ENCODE peak calls at places on chromosomes 5 and 9, in five cellular contexts. One of them, this sample, is unnamed.
A peak's percentile ranks its signal among the peaks of the same experiment; 100 is the strongest.

GRCh38 chr5:88388476-88389170 is 120.0 kb upstream of the TMEM161B start:
- DNase-seq in ACHN: no peak
- DNase-seq in AG09319: no peak
- DNase-seq in ovary: no peak
- DNase-seq in activated effector memory CD4-positive, alpha-beta T cell treated with Interleukin-2 at 50 U/mL for 16 hours: no peak
- DNase-seq in this sample: no peak

GRCh38 chr5:108924457-108924961 is 176.8 kb downstream of the FER start:
- DNase-seq in ACHN: no peak
- DNase-seq in AG09319: no peak
- DNase-seq in ovary: no peak
- DNase-seq in activated effector memory CD4-positive, alpha-beta T cell treated with Interleukin-2 at 50 U/mL for 16 hours: no peak
- DNase-seq in this sample: no peak

GRCh38 chr5:135203593-135204036 is 169.6 kb upstream of the PITX1 start:
- DNase-seq in ACHN: peak; percentile 13
- DNase-seq in AG09319: no peak
- DNase-seq in ovary: no peak
- DNase-seq in activated effector memory CD4-positive, alpha-beta T cell treated with Interleukin-2 at 50 U/mL for 16 hours: no peak
- DNase-seq in this sample: no peak

GRCh38 chr5:23675456-23675855 is 168.0 kb downstream of the PRDM9 start:
- DNase-seq in ACHN: no peak
- DNase-seq in AG09319: no peak
- DNase-seq in ovary: no peak
- DNase-seq in activated effector memory CD4-positive, alpha-beta T cell treated with Interleukin-2 at 50 U/mL for 16 hours: no peak
- DNase-seq in this sample: no peak

GRCh38 chr5:111776903-111777302 is 19.9 kb upstream of the NREP start:
- DNase-seq in ACHN: no peak
- DNase-seq in AG09319: no peak
- DNase-seq in ovary: no peak
- DNase-seq in activated effector memory CD4-positive, alpha-beta T cell treated with Interleukin-2 at 50 U/mL for 16 hours: no peak
- DNase-seq in this sample: no peak

GRCh38 chr9:126587187-126588185 is 26.2 kb upstream of the LMX1B start:
- DNase-seq in ACHN: no peak
- DNase-seq in AG09319: no peak
- DNase-seq in ovary: no peak
- DNase-seq in activated effector memory CD4-positive, alpha-beta T cell treated with Interleukin-2 at 50 U/mL for 16 hours: no peak
- DNase-seq in this sample: no peak

GRCh38 chr5:155870636-155871035 is 456.3 kb upstream of the SGCD start:
- DNase-seq in ACHN: no peak
- DNase-seq in AG09319: no peak
- DNase-seq in ovary: no peak
- DNase-seq in activated effector memory CD4-positive, alpha-beta T cell treated with Interleukin-2 at 50 U/mL for 16 hours: no peak
- DNase-seq in this sample: no peak

GRCh38 chr5:155727512-155728145 is 599.3 kb upstream of the SGCD start:
- DNase-seq in ACHN: no peak
- DNase-seq in AG09319: no peak
- DNase-seq in ovary: no peak
- DNase-seq in activated effector memory CD4-positive, alpha-beta T cell treated with Interleukin-2 at 50 U/mL for 16 hours: no peak
- DNase-seq in this sample: no peak

GRCh38 chr5:176888016-176888864 is 10.9 kb downstream of the HK3 start:
- DNase-seq in ACHN: no peak
- DNase-seq in AG09319: no peak
- DNase-seq in ovary: no peak
- DNase-seq in activated effector memory CD4-positive, alpha-beta T cell treated with Interleukin-2 at 50 U/mL for 16 hours: no peak
- DNase-seq in this sample: no peak

GRCh38 chr5:56625577-56625976 is 189.8 kb upstream of the MAP3K1 start:
- DNase-seq in ACHN: no peak
- DNase-seq in AG09319: peak; percentile 72
- DNase-seq in ovary: no peak
- DNase-seq in activated effector memory CD4-positive, alpha-beta T cell treated with Interleukin-2 at 50 U/mL for 16 hours: no peak
- DNase-seq in this sample: peak; percentile 30